ENCODE peak calls at places on chromosomes 1 and 21, in eight cellular contexts. R is NCI-H1436; W is ovary; M is activated T-helper 2 cell treated with anti-CD3 and anti-CD28 coated beads, Interferon-gamma antibody, Interleukin-2, Interleukin-4, amounts not matched to agents 10 μg/mL and 5 μg/mL and 100 μg/mL, durations not matched to agents 14 hours and 24 hours and 36 hours; Q is EH; T is pancreas; X is frontal cortex; O is endodermal cell. C is an unnamed sample.

GRCh38 chr21:29462475-29462874 is 163.8 kb downstream of the BACH1 start:
- DNase-seq in R (no peak), O (no peak), T (no peak), Q (no peak), X (no peak), M (no peak), W (no peak), C (no peak)

GRCh38 chr1:25616932-25617625 is 488 bp downstream of the MAN1C1 start:
- DNase-seq in R (no peak), T (no peak), X (peak; percentile 59), W (no peak), O (no peak), M (no peak), Q (no peak), C (no peak)

GRCh38 chr1:151315565-151316235 is 11.5 kb downstream of the PI4KB start:
- DNase-seq in T (no peak), R (no peak), O (no peak), Q (no peak), M (no peak), X (no peak), W (no peak), C (no peak)

GRCh38 chr1:56569661-56570060 is 9.7 kb downstream of the PLPP3 start:
- DNase-seq in W (no peak), X (no peak), Q (no peak), O (no peak), M (no peak), R (no peak), T (no peak), C (no peak)

GRCh38 chr1:247482747-247483146 is 24.8 kb upstream of the OR2B11 start:
- DNase-seq in M (no peak), Q (peak; percentile 10), W (no peak), T (no peak), R (no peak), O (no peak), X (no peak), C (no peak)

GRCh38 chr1:14939527-14940284 is 213.8 kb upstream of the TMEM51 start:
- DNase-seq in X (no peak), W (no peak), Q (peak; percentile 92), R (no peak), O (no peak), T (no peak), M (no peak), C (no peak)

GRCh38 chr1:19484793-19485361 is 462 bp downstream of the CAPZB start:
- DNase-seq in T (no peak), X (peak; percentile 34), M (peak; percentile 28), W (no peak), R (no peak), O (peak; percentile 82), Q (peak; percentile 41), C (no peak)

GRCh38 chr1:223833948-223834347 is 11.8 kb downstream of the TP53BP2 start:
- DNase-seq in W (no peak), O (no peak), M (no peak), Q (no peak), T (no peak), R (no peak), X (no peak), C (no peak)

GRCh38 chr1:46179138-46180081 is 3.1 kb upstream of the P3R3URF start:
- DNase-seq in Q (peak; percentile 89), R (peak; percentile 83), W (peak; percentile 81), M (peak; percentile 39), T (peak; percentile 77), X (peak; percentile 78), O (peak; percentile 94), C (no peak)

GRCh38 chr1:3060601-3061551 is 8.1 kb upstream of the PRDM16 start:
- DNase-seq in T (peak; percentile 12), R (no peak), O (no peak), W (no peak), X (no peak), M (no peak), Q (no peak), C (peak; percentile 43)

GRCh38 chr21:38751379-38752050 is 54.2 kb upstream of the ETS2 start:
- DNase-seq in W (peak; percentile 32), O (no peak), Q (peak; percentile 24), T (no peak), R (no peak), X (no peak), M (no peak), C (peak; percentile 86)

GRCh38 chr1:228334954-228335353 is 71.7 kb downstream of the TRIM11 start:
- DNase-seq in O (peak; percentile 39), Q (no peak), M (no peak), W (no peak), R (no peak), T (no peak), X (no peak), C (peak; percentile 66)

GRCh38 chr21:38562182-38562581 is 63.9 kb upstream of the ERG start:
- DNase-seq in Q (no peak), W (no peak), X (no peak), O (no peak), R (no peak), T (no peak), M (no peak), C (no peak)

GRCh38 chr1:53639251-53639721 is 99.7 kb downstream of the GLIS1 start:
- DNase-seq in R (no peak), W (no peak), X (no peak), O (peak; percentile 49), T (no peak), Q (no peak), M (no peak), C (peak; percentile 39)

GRCh38 chr21:36486246-36486645 is 6.3 kb upstream of the CLDN14 start:
- DNase-seq in R (no peak), W (no peak), X (no peak), M (no peak), Q (no peak), O (no peak), T (no peak), C (no peak)

GRCh38 chr1:235709018-235709417 is 59.4 kb upstream of the GNG4 start:
- DNase-seq in W (no peak), R (no peak), O (no peak), X (no peak), Q (no peak), M (no peak), T (no peak), C (no peak)

GRCh38 chr21:17270234-17270633 is 242.6 kb upstream of the CXADR start:
- DNase-seq in X (peak; percentile 13), W (peak; percentile 60), R (peak; percentile 14), Q (no peak), O (no peak), T (no peak), M (no peak), C (no peak)

GRCh38 chr1:35768350-35769187 is 1.2 kb downstream of the CLSPN start:
- DNase-seq in Q (peak; percentile 22), T (no peak), R (no peak), M (no peak), X (no peak), W (no peak), O (peak; percentile 57), C (no peak)

GRCh38 chr1:179589524-179589923 is 2.1 kb upstream of the TDRD5 start:
- DNase-seq in W (no peak), X (no peak), M (no peak), T (no peak), R (no peak), O (no peak), Q (no peak), C (no peak)

GRCh38 chr1:162676087-162676486 is 43.8 kb downstream of the DDR2 start:
- DNase-seq in R (no peak), X (no peak), W (no peak), Q (peak; percentile 81), T (no peak), M (no peak), O (no peak), C (no peak)

GRCh38 chr1:17212009-17212408 is 7.1 kb downstream of the PADI1 start:
- DNase-seq in O (no peak), R (no peak), X (no peak), W (no peak), T (peak; percentile 61), M (no peak), Q (no peak), C (no peak)

GRCh38 chr1:109875874-109876273 is 34.8 kb upstream of the CSF1 start:
- DNase-seq in M (no peak), T (no peak), X (no peak), O (no peak), Q (no peak), W (no peak), R (no peak), C (no peak)

GRCh38 chr1:74652711-74653131 is 20.9 kb downstream of the ERICH3 start:
- DNase-seq in M (no peak), W (no peak), Q (peak; percentile 81), R (no peak), X (no peak), O (no peak), T (no peak), C (no peak)

GRCh38 chr1:184684285-184685077 is 70.2 kb downstream of the EDEM3 start:
- DNase-seq in W (no peak), R (no peak), X (no peak), M (no peak), Q (peak; percentile 25), T (no peak), O (no peak), C (no peak)

GRCh38 chr1:119286587-119287181 is 81.9 kb upstream of the HAO2 start:
- DNase-seq in W (no peak), R (peak; percentile 25), X (no peak), M (peak; percentile 9), Q (peak; percentile 34), T (peak; percentile 13), O (peak; percentile 84), C (no peak)

GRCh38 chr21:44428281-44428942 is 26.9 kb upstream of the LRRC3 start:
- DNase-seq in R (no peak), X (no peak), M (peak; percentile 50), Q (no peak), O (peak; percentile 88), W (peak; percentile 5), T (peak; percentile 28), C (peak; percentile 72)

GRCh38 chr1:15271196-15271595 is 24.2 kb downstream of the FHAD1 start:
- DNase-seq in Q (no peak), O (peak; percentile 15), R (no peak), M (no peak), T (no peak), X (no peak), W (no peak), C (no peak)

GRCh38 chr21:34154878-34155277 is 81.5 kb downstream of the MRPS6 start:
- DNase-seq in W (no peak), M (peak; percentile 34), R (no peak), X (no peak), T (no peak), O (no peak), Q (no peak), C (no peak)

GRCh38 chr1:14466006-14466405 is 132.5 kb upstream of the KAZN start:
- DNase-seq in M (no peak), R (no peak), W (no peak), Q (no peak), T (no peak), X (no peak), O (no peak), C (no peak)

GRCh38 chr1:226420860-226421259 is 13.0 kb upstream of the PARP1 start:
- DNase-seq in Q (no peak), W (no peak), R (no peak), O (peak; percentile 15), T (no peak), X (no peak), M (no peak), C (no peak)

GRCh38 chr1:15573477-15573876 is 11.4 kb downstream of the AGMAT start:
- DNase-seq in X (no peak), R (no peak), W (no peak), O (no peak), T (no peak), Q (no peak), M (no peak), C (no peak)

GRCh38 chr1:54577612-54578011 is 29.6 kb downstream of the ACOT11 start:
- DNase-seq in T (peak; percentile 73), Q (peak; percentile 56), M (no peak), W (no peak), X (no peak), O (no peak), R (no peak), C (peak; percentile 92)

C was measured in cardiac septum.